ENCODE peak calls at places on chromosomes 5 and 9, in nine cellular contexts. F is left lung, S is IMR-90, B is Caco-2, D is A549, T is BJ, P is transverse colon, Y is pancreas, M is left ventricle myocardium inferior. V is an unnamed sample.

GRCh38 chr5:30981576-30981975 is 211.9 kb upstream of the CDH6 start:
- DNase-seq in F (no peak), S (peak), B (no peak), D (no peak), T (no peak), P (no peak), Y (no peak), M (no peak), V (no peak)

GRCh38 chr5:148912146-148912545 is 85.7 kb downstream of the ADRB2 start:
- DNase-seq in F (no peak), S (peak), B (no peak), D (no peak), T (no peak), P (no peak), Y (no peak), M (no peak), V (no peak)

GRCh38 chr5:170635706-170636105 is 131.9 kb downstream of the KCNIP1 start:
- DNase-seq in F (no peak), S (no peak), B (peak), D (no peak), T (no peak), P (no peak), Y (no peak), M (no peak), V (no peak)

GRCh38 chr5:119131530-119132313 is 60.8 kb downstream of the DMXL1 start:
- DNase-seq in F (no peak), S (peak), B (no peak), D (no peak), T (no peak), P (no peak), Y (no peak), M (no peak), V (no peak)

GRCh38 chr9:87197349-87198130 is 250.2 kb upstream of the GAS1 start:
- DNase-seq in F (no peak), S (no peak), B (no peak), D (no peak), T (no peak), P (no peak), Y (no peak), M (no peak), V (no peak)

GRCh38 chr9:99824378-99825157 is 2.9 kb downstream of the NR4A3 start:
- DNase-seq in F (peak), S (no peak), B (peak), D (no peak), T (no peak), P (peak), Y (peak), M (no peak), V (peak)

GRCh38 chr9:130670644-130671043 is 6.2 kb downstream of the PRDM12 start:
- DNase-seq in F (no peak), S (peak), B (no peak), D (no peak), T (no peak), P (no peak), Y (no peak), M (no peak), V (no peak)

GRCh38 chr9:99259231-99259918 is 37.3 kb downstream of the SEC61B start:
- DNase-seq in F (peak), S (no peak), B (no peak), D (no peak), T (no peak), P (peak), Y (peak), M (peak), V (peak)

GRCh38 chr5:42900734-42901133 is 89.0 kb upstream of the SELENOP start:
- DNase-seq in F (no peak), S (no peak), B (no peak), D (no peak), T (no peak), P (no peak), Y (no peak), M (no peak), V (no peak)

GRCh38 chr9:122372856-122373845 is 2.3 kb downstream of the PTGS1 start:
- DNase-seq in F (peak), S (no peak), B (no peak), D (no peak), T (no peak), P (no peak), Y (no peak), M (no peak), V (no peak)

GRCh38 chr9:13570521-13570974 is 291.1 kb upstream of the MPDZ start:
- DNase-seq in F (no peak), S (no peak), B (no peak), D (no peak), T (no peak), P (no peak), Y (no peak), M (no peak), V (no peak)

GRCh38 chr9:13568446-13568845 is 289.0 kb upstream of the MPDZ start:
- DNase-seq in F (no peak), S (no peak), B (no peak), D (no peak), T (no peak), P (no peak), Y (no peak), M (no peak), V (peak)

GRCh38 chr9:13567833-13568232 is 288.3 kb upstream of the MPDZ start:
- DNase-seq in F (no peak), S (no peak), B (no peak), D (no peak), T (no peak), P (no peak), Y (no peak), M (no peak), V (no peak)

GRCh38 chr9:13569706-13570423 is 290.4 kb upstream of the MPDZ start:
- DNase-seq in F (no peak), S (no peak), B (no peak), D (no peak), T (no peak), P (no peak), Y (no peak), M (no peak), V (peak)

GRCh38 chr9:13568851-13569618 is 289.5 kb upstream of the MPDZ start:
- DNase-seq in F (peak), S (no peak), B (no peak), D (no peak), T (no peak), P (no peak), Y (no peak), M (peak), V (peak)
- H3K4me3 ChIP-seq in F (no peak), S (peak), B (no peak), D (no peak), T (no peak), P (no peak), Y (no peak), M (peak), V (no peak)

DNA sequence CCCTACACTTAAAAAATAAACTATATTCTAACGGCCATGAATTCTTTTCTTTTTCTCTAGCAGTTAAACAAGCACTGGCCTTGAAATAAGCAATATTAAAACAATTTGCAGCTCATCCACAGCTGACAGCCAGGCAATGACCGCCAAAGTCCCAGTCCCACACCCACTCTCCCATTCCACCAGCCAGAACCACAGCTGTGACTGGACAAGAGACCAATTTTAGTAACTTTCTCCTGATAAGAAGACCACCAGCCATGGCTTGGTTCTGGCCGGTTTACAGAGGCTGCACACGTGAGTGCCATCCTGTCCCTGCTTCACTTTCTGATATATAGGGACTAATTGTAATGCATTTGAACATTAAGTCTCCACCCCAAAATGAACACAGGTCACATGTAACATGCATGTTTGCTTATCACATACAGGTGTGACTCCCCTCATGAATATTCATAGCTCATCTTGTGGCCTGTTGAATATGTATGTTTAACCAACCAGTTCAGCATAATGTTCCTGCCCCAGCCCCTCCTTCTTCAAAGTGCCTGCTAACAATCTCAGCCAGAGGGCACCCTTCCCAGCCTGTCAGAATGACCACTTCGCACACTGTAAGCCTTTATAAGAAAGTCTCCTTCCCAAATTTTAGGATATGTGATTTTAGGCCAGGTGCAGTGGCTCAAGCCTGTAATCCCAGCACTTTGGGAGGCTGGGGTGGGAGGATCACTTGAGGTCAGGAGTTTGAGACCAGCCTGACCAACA is 23.9 kb upstream of the FANCC start:
- DNase-seq in F (no peak), S (peak), B (no peak), D (peak), T (no peak), P (no peak), Y (no peak), M (no peak), V (peak)
- TF ChIP-seq CTCF in F (no peak), S (peak), B (peak), D (peak), T (peak), P (peak), Y (no peak), M (peak), V (peak)

DNA sequence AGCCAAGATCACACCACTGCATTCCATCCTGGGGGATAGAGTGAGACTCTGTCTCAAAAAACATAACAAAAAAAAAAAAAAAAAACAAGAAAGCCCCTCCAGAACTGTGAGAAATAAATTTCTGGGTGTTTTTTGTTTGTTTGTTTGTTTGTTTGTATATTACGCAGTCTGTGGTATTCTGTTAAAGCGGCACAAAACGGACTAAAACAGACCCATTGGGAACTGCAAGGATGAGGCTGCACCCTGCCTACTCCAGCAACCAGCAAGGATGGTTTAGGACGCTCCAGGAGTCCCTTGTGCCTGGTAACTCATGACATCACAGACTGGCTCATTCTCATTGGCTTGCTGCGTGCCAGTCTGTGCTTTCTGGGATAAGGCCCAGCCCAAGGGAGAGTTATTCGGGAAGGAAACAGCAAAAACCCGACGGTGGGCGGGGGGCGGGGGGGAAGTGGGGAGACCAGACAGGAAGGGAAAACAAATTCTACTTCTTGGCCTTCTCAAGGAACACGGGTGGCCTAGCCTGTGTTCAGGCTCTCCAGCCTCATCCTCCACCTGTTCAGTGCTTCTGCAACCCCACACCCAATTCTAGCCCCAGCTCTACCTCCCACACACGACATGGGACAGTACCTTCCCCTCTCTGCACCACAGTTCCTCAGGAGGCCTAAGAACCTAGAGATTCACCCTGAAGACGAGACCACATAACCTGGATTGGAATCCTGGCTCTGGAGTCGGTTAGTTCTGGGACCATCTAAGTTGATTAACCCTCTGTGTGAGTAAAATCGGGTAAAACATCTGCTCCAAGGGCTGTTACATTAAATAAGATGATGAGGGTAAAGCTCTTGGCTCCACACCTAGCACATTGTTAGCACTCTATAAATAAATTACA is 2.8 kb downstream of the CD74 start:
- DNase-seq in F (no peak), S (peak), B (peak), D (peak), T (peak), P (peak), Y (peak), M (peak), V (peak)
- H3K4me3 ChIP-seq in F (peak), S (no peak), B (no peak), D (no peak), T (no peak), P (no peak), Y (no peak), M (peak), V (no peak)

GRCh38 chr5:146390469-146390868 is 51.8 kb downstream of the POU4F3 start:
- DNase-seq in F (no peak), S (no peak), B (no peak), D (peak), T (no peak), P (no peak), Y (no peak), M (no peak), V (no peak)
- TF ChIP-seq CTCF in F (no peak), S (no peak), B (peak), D (peak), T (no peak), P (no peak), Y (no peak), M (no peak), V (peak)

DNA sequence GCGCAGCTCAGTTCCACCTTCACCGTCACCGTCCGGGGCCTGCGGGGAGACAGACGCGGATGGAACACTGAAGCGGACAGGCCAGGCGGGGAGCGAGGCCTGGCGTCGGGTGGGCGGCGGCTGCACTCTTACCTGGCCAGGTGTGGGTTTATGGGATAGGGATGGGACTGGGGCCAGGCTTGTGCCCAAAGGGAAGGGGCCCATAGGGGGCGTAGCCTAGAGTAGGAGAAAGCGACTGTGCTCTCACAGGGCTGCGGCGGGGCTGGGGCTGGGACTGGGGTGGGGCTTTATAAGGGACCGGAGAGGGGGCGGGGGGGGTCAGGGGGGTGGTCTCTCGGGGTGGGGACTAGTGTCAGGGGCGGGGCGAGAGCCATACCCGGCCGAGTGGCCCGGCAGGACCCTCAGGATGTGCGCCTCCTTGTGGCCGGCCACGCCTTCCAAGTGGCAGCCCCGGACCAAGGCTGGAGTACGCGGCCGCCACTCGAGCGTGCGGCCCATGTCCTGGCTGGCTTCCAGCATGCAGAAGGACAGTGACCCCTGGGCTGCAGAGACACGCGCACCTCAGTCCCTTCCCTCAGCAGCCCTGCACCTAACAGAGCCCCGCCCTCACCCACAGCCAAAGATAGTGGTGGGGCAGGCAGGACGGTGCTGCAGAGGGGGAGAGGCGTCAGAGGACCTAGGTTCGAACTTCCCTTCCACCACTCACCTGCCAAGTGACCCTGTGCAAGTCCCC is 22.8 kb downstream of the FPGS start:
- DNase-seq in F (no peak), S (no peak), B (no peak), D (peak), T (no peak), P (peak), Y (peak), M (peak), V (no peak)
- H3K4me3 ChIP-seq in F (no peak), S (no peak), B (no peak), D (no peak), T (no peak), P (no peak), Y (no peak), M (peak), V (no peak)

GRCh38 chr9:5073701-5074100 is 88.6 kb downstream of the JAK2 start:
- DNase-seq in F (no peak), S (no peak), B (no peak), D (no peak), T (no peak), P (no peak), Y (no peak), M (no peak), V (no peak)
- TF ChIP-seq CTCF in F (no peak), S (no peak), B (no peak), D (peak), T (no peak), P (no peak), Y (no peak), M (no peak), V (no peak)

GRCh38 chr9:96686638-96687335 is 31.7 kb upstream of the PRXL2C start:
- DNase-seq in F (peak), S (peak), B (no peak), D (peak), T (peak), P (peak), Y (peak), M (peak), V (peak)

GRCh38 chr9:96688745-96689464 is 33.8 kb upstream of the PRXL2C start:
- DNase-seq in F (no peak), S (no peak), B (no peak), D (no peak), T (no peak), P (no peak), Y (no peak), M (no peak), V (no peak)

GRCh38 chr9:96691326-96691725 is 36.2 kb upstream of the PRXL2C start:
- DNase-seq in F (no peak), S (no peak), B (no peak), D (no peak), T (no peak), P (no peak), Y (no peak), M (no peak), V (no peak)

DNA sequence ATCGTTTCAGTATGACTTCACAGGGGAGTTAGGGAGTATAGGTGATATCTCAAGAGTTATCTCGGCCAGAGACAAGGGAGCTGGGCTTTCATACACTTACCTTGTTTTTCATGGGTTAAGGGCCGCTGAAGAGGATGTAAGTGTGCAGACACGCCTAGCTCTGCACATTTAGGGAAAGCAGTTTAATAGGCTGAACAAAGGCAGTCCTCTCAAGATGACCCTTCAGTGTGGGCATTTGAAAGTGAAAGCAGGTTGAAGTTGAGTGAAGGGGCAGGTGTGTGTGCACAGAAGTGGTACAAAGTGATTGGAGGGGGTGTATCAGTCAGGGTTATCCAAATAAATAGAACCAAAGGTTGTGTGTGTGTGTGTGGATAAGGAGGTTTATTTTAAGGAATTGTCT is 33.1 kb upstream of the PRXL2C start:
- DNase-seq in F (no peak), S (no peak), B (no peak), D (no peak), T (no peak), P (no peak), Y (no peak), M (no peak), V (no peak)
- H3K4me3 ChIP-seq in F (no peak), S (no peak), B (no peak), D (no peak), T (no peak), P (no peak), Y (no peak), M (no peak), V (no peak)

GRCh38 chr5:53874409-53874808 is 314.0 kb downstream of the NDUFS4 start:
- DNase-seq in F (no peak), S (no peak), B (peak), D (peak), T (no peak), P (no peak), Y (no peak), M (no peak), V (peak)
- TF ChIP-seq CTCF in F (no peak), S (no peak), B (peak), D (no peak), T (peak), P (no peak), Y (no peak), M (no peak), V (peak)

GRCh38 chr5:6542421-6543345 is 90.2 kb downstream of the NSUN2 start:
- DNase-seq in F (no peak), S (no peak), B (no peak), D (no peak), T (no peak), P (no peak), Y (no peak), M (no peak), V (no peak)

GRCh38 chr5:6539060-6539459 is 90.4 kb downstream of the UBE2QL1 start:
- DNase-seq in F (no peak), S (no peak), B (no peak), D (no peak), T (no peak), P (no peak), Y (no peak), M (no peak), V (no peak)

GRCh38 chr5:6541256-6542013 is 91.4 kb downstream of the NSUN2 start:
- DNase-seq in F (no peak), S (no peak), B (no peak), D (no peak), T (no peak), P (no peak), Y (no peak), M (no peak), V (no peak)

GRCh38 chr5:6543346-6543730 is 89.5 kb downstream of the NSUN2 start:
- DNase-seq in F (no peak), S (no peak), B (no peak), D (no peak), T (no peak), P (no peak), Y (no peak), M (no peak), V (no peak)

DNA sequence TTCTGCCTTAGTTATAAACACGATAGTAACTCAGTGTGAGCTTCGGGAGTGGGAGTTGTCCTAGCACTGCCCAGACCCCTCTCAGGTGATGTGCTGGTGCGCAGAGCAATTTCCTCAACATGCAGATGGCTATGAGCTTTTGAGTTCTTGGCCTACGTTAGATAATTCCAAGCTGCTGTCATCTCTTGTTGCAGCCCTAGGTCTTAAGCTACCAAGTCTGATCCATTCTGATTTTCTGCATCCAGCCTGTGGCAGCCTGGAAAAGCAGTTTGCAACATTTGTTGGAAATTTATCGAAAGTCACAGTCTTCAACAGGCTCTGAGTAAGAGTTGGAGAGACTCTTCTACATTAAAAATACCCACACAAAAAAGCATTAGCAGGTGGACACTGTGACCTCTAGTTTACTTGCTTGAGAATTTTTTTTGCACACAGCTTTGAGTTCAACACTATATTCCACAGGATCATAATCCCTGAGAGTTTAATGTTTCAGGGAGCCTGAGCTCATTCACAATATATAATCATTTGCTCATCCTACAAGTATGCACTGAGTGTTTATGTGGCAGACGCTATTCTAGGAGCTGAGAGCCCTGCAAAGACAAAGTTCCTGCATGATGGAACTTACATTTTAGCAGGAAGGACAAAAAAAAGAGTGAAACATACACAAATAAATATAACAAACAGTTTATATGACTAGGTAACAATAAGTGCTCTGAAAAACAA is 91.6 kb downstream of the UBE2QL1 start:
- DNase-seq in F (no peak), S (peak), B (no peak), D (no peak), T (no peak), P (no peak), Y (no peak), M (no peak), V (no peak)
- H3K4me3 ChIP-seq in F (no peak), S (no peak), B (no peak), D (no peak), T (no peak), P (no peak), Y (no peak), M (no peak), V (no peak)